ENCODE peak calls at places on chromosomes 6 and 20, in six cellular contexts. X is suprapubic skin, C is endothelial cell of umbilical vein, R is HepG2, K is vagina, H is stomach. V is an unnamed sample. For H3K4me1, the result is how much of the 10 kb centered on the place peaks cover.

GRCh38 chr6:129469070-129469662 is 240.8 kb downstream of the ARHGAP18 start:
- DNase-seq in H (no peak), X (no peak), R (no peak), K (no peak), C (no peak), V (no peak)

GRCh38 chr6:155303361-155303870 is 10.9 kb downstream of the TFB1M start:
- DNase-seq in K (no peak), X (no peak), H (no peak), C (no peak), R (no peak), V (no peak)

GRCh38 chr6:143441010-143441409 is 9.5 kb downstream of the ADAT2 start:
- DNase-seq in R (no peak), H (no peak), C (no peak), X (no peak), K (no peak), V (no peak)

GRCh38 chr6:157527471-157527907 is 146.5 kb downstream of the ZDHHC14 start:
- DNase-seq in C (peak), K (no peak), R (no peak), X (no peak), H (no peak), V (no peak)

GRCh38 chr6:46473866-46474265 is 17.4 kb downstream of the RCAN2 start:
- DNase-seq in C (no peak), K (no peak), R (no peak), H (no peak), X (no peak), V (no peak)

GRCh38 chr6:75386050-75386770 is 101.6 kb upstream of the TMEM30A start:
- DNase-seq in X (no peak), R (no peak), K (no peak), H (no peak), C (no peak), V (no peak)

GRCh38 chr20:62902926-62903615 is 23.2 kb downstream of the DIDO1 start:
- DNase-seq in X (no peak), C (no peak), K (no peak), R (no peak), H (no peak), V (no peak)

GRCh38 chr6:130406935-130407532 is 41.2 kb downstream of the TMEM200A start:
- DNase-seq in R (no peak), X (no peak), K (no peak), C (no peak), H (no peak), V (no peak)

GRCh38 chr6:158312672-158313397 is 570 bp downstream of the TULP4 start:
- DNase-seq in C (no peak), K (no peak), X (no peak), R (no peak), H (no peak), V (no peak)

GRCh38 chr6:14799928-14800327 is 445.9 kb upstream of the JARID2 start:
- DNase-seq in R (peak), C (peak), H (peak), K (no peak), X (no peak), V (peak)
- TF ChIP-seq POLR2AphosphoS5 in R (no peak), C (no peak), H (peak), K (no peak), X (no peak), V (no peak)

GRCh38 chr6:1481326-1481725 is 92.0 kb downstream of the FOXF2 start:
- DNase-seq in C (no peak), K (no peak), X (no peak), H (no peak), R (no peak), V (no peak)
- H3K4me1 ChIP-seq in C (under half), K (under half), X (under half), H (under half), R (under half), V (under half)

GRCh38 chr20:50317644-50318043 is 127.0 kb downstream of the CEBPB start:
- DNase-seq in K (no peak), H (no peak), X (no peak), C (no peak), R (no peak), V (peak)
- TF ChIP-seq CTCF in K (no peak), H (no peak), X (no peak), C (no peak), R (no peak), V (no peak)

GRCh38 chr6:163415176-163415619 is 680 bp downstream of the QKI start:
- DNase-seq in X (peak), K (no peak), R (no peak), H (no peak), C (no peak), V (no peak)

GRCh38 chr6:163416380-163416629 is 1.8 kb downstream of the QKI start:
- DNase-seq in K (no peak), C (no peak), R (no peak), X (no peak), H (no peak), V (no peak)

GRCh38 chr6:163415620-163416379 is 1.3 kb downstream of the QKI start:
- DNase-seq in X (peak), K (no peak), R (peak), H (peak), C (peak), V (peak)

GRCh38 chr6:163417595-163417994 is 3.1 kb downstream of the QKI start:
- DNase-seq in R (no peak), X (no peak), H (no peak), C (peak), K (no peak), V (no peak)

DNA sequence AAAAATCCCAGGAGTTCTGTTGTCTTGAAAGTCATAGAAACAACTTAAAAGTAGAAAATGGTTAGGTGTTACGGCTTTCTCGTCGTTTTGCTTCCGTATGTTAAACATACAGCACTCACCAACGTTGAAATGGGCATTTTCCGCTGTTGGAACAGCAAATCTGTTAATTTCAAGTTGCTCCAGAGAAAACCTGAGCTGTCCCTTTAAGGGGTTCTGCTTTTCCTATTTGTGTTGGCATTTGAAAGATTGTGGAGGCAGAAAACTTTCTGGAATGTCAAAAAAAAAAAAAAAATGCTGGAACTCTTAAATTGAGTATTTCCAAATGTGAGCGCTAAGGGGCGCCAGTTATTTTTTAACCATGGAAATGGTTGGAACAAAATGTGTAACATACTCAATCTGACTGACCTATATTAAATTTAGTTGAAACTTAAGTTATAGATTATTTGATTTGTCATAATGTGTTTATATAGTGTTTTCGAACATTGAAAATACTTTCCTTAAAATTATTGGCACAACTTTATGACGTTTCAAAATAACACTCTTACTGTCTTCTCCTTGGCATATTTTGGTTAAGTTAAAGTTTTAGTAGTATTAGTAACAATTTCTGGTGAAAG is 2.2 kb downstream of the QKI start:
- DNase-seq in X (no peak), H (peak), K (no peak), R (peak), C (peak), V (peak)
- TF ChIP-seq POLR2AphosphoS5 in X (no peak), H (peak), K (no peak), R (no peak), C (no peak), V (peak)

GRCh38 chr6:112214749-112215269 is 39.6 kb downstream of the LAMA4 start:
- DNase-seq in C (peak), K (no peak), H (no peak), X (no peak), R (peak), V (no peak)

GRCh38 chr6:112218563-112218962 is 35.8 kb downstream of the LAMA4 start:
- DNase-seq in X (no peak), K (no peak), C (peak), R (no peak), H (no peak), V (no peak)

GRCh38 chr6:112216699-112217551 is 37.4 kb downstream of the LAMA4 start:
- DNase-seq in K (no peak), H (no peak), R (no peak), X (no peak), C (peak), V (no peak)

GRCh38 chr6:112221561-112221960 is 32.8 kb downstream of the LAMA4 start:
- DNase-seq in H (no peak), K (no peak), C (no peak), R (no peak), X (no peak), V (no peak)

GRCh38 chr6:112215901-112216300 is 38.5 kb downstream of the LAMA4 start:
- DNase-seq in H (no peak), R (no peak), X (no peak), K (no peak), C (no peak), V (no peak)
- H3K4me1 ChIP-seq in H (under half), R (under half), X (under half), K (under half), C (half or more), V (under half)

DNA sequence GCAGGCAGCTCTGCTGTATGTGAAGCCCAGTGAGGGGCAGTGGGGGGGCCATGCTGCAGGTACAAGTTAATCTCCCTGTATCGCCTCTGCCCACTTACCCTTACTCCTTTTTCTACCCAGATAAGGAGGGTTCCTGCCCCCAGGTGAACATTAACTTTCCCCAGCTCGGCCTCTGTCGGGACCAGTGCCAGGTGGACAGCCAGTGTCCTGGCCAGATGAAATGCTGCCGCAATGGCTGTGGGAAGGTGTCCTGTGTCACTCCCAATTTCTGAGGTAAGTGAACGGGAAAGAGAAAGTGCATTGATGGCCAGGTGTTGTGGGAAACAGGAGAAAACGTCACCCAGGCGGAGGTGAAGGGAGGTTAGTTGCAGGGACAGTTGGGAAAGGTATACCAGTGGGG is 10.3 kb downstream of the WFDC2 start:
- DNase-seq in R (no peak), C (no peak), K (no peak), X (no peak), H (peak), V (no peak)
- TF ChIP-seq CTCF in R (no peak), C (no peak), K (no peak), X (no peak), H (no peak), V (no peak)

GRCh38 chr6:44172759-44173500 is 14.3 kb downstream of the CAPN11 start:
- DNase-seq in H (peak), K (no peak), C (peak), R (peak), X (peak), V (peak)
- TF ChIP-seq POLR2AphosphoS5 in H (peak), K (no peak), C (no peak), R (no peak), X (no peak), V (no peak)

GRCh38 chr20:6925744-6926278 is 158.3 kb downstream of the BMP2 start:
- DNase-seq in H (no peak), C (no peak), X (no peak), K (no peak), R (no peak), V (no peak)

GRCh38 chr20:6921717-6922386 is 154.4 kb downstream of the BMP2 start:
- DNase-seq in C (no peak), R (no peak), K (no peak), H (no peak), X (no peak), V (no peak)

GRCh38 chr20:6920991-6921613 is 153.6 kb downstream of the BMP2 start:
- DNase-seq in X (no peak), C (no peak), K (no peak), H (no peak), R (no peak), V (no peak)

GRCh38 chr20:6919792-6920468 is 152.4 kb downstream of the BMP2 start:
- DNase-seq in X (no peak), K (no peak), R (no peak), H (no peak), C (no peak), V (no peak)

DNA sequence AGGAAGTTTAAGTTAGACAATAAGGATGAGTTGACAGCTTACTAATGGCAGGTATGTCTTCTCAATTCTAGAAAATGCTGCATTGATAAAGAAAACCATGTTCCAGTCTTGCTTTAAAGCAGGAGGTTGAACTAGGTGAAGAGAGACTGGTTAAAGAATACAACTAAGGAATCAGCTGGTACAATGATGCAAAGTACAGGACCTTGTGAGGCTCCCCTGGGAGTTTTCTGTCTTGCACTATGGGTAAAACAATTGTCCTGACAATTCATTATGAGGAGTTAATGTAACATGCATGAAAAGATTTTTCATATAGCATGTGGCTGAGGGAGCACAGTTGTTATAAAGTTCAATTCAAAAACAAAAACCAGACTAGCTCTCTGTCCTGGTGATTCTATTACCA is 157.2 kb downstream of the BMP2 start:
- DNase-seq in X (no peak), C (no peak), H (no peak), K (no peak), R (no peak), V (no peak)
- H3K4me1 ChIP-seq in X (under half), C (under half), H (under half), K (under half), R (under half), V (under half)

GRCh38 chr20:38965264-38965663 is 3.1 kb downstream of the DHX35 start:
- DNase-seq in K (no peak), C (no peak), H (no peak), R (no peak), X (no peak), V (no peak)

GRCh38 chr20:38961530-38962043 is 557 bp upstream of the DHX35 start:
- DNase-seq in C (no peak), K (no peak), R (no peak), H (no peak), X (no peak), V (no peak)

GRCh38 chr20:38963745-38964144 is 1.6 kb downstream of the DHX35 start:
- DNase-seq in H (no peak), K (no peak), C (no peak), X (no peak), R (no peak), V (no peak)

GRCh38 chr20:38962898-38963484 is 847 bp downstream of the DHX35 start:
- DNase-seq in R (no peak), C (no peak), X (no peak), H (no peak), K (no peak), V (no peak)

DNA sequence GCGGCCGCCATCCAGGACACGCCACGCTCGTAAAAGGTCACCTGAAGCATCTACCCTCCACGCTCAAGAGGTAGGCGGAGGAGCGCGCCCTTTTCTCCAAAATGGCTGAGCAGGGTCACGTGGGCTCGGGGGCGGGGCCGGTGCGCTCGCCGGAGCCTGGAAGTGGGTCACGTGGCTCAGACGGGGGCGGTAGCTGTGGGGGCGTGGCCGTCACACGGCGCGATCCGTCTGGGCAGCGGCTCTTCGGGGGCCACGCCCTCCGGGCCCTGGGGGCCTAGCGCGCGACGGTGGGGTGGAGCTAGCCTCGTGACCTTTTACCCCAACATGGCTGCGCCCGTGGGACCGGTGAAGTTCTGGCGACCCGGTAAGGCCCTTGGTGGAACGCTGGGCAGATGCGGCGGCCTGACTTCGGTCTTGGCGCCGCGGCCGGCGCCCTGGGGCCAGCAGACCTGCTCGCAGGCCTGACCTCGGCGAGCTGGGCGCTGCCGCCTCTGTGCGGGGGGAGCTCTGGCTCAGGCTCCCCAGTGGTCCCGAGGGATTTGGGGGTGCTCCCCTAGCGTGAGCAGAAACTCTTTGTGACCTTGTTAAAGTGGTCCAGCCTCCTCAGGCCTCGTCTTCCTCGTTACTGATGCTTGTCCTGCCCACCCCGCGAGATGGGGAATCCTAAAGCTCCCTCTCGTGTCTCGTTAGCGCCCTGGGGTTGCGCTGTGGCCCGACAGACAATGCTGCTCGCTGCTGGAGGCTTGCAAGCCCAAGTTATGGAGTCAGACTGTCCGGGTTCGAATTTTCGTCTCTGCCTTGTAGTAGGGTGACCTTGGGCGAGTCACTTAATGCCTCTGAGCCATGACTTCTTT is at the start of gene DHX35:
- DNase-seq in K (no peak), R (peak), C (peak), X (peak), H (peak), V (peak)
- TF ChIP-seq CTCF in K (no peak), R (peak), C (peak), X (no peak), H (no peak), V (no peak)

GRCh38 chr6:31725502-31726350 is 2.6 kb downstream of the MPIG6B start:
- DNase-seq in X (no peak), R (no peak), C (peak), K (no peak), H (no peak), V (no peak)
- TF ChIP-seq POLR2AphosphoS5 in X (no peak), R (peak), C (no peak), K (no peak), H (no peak), V (no peak)